ENCODE peak calls at places on chromosomes 3 and 15, in four cellular contexts. L is heart left ventricle, E is IMR-90, J is BJ. X is an unnamed sample.

GRCh38 chr15:84840741-84841429 is 23.7 kb downstream of the ALPK3 start:
- DNase-seq in L (peak; percentile 77), E (peak; percentile 32), J (peak; percentile 19), X (peak; percentile 73)

GRCh38 chr15:58551764-58552504 is 120.1 kb downstream of the LIPC start:
- DNase-seq in L (no peak), E (peak; percentile 96), J (peak; percentile 78), X (peak; percentile 62)

GRCh38 chr3:125433611-125434041 is 58.5 kb upstream of the ZNF148 start:
- DNase-seq in L (no peak), E (no peak), J (no peak), X (peak; percentile 25)

GRCh38 chr15:41507820-41508290 is 5.8 kb downstream of the LTK start:
- DNase-seq in L (peak; percentile 69), E (no peak), J (no peak), X (no peak)

GRCh38 chr3:173004681-173005080 is 136.4 kb downstream of the SPATA16 start:
- DNase-seq in L (no peak), E (no peak), J (no peak), X (no peak)

GRCh38 chr15:79673416-79674123 is 223.2 kb downstream of the MTHFS start:
- DNase-seq in L (no peak), E (peak; percentile 58), J (peak; percentile 27), X (peak; percentile 79)

GRCh38 chr3:168273917-168274316 is 178.2 kb upstream of the GOLIM4 start:
- DNase-seq in L (no peak), E (no peak), J (no peak), X (no peak)

GRCh38 chr3:114490829-114491228 is 197.0 kb downstream of the TIGIT start:
- DNase-seq in L (no peak), E (no peak), J (no peak), X (no peak)

GRCh38 chr3:177778633-177779032 is 581.4 kb upstream of the TBL1XR1 start:
- DNase-seq in L (no peak), E (no peak), J (no peak), X (no peak)

GRCh38 chr3:14725015-14725431 is 50.1 kb downstream of the C3orf20 start:
- DNase-seq in L (no peak), E (peak; percentile 64), J (peak; percentile 88), X (peak; percentile 33)

GRCh38 chr3:186534113-186534669 is 10.0 kb downstream of the CRYGS start:
- DNase-seq in L (no peak), E (no peak), J (no peak), X (no peak)

GRCh38 chr3:55440406-55440708 is 46.7 kb downstream of the WNT5A start:
- DNase-seq in L (no peak), E (no peak), J (no peak), X (no peak)

GRCh38 chr15:41858756-41859155 is 20.1 kb downstream of the PLA2G4B start:
- DNase-seq in L (no peak), E (no peak), J (no peak), X (no peak)

GRCh38 chr15:50879016-50879415 is 29.5 kb upstream of the AP4E1 start:
- DNase-seq in L (no peak), E (no peak), J (no peak), X (no peak)

GRCh38 chr15:58549013-58549779 is 117.4 kb downstream of the LIPC start:
- DNase-seq in L (no peak), E (peak; percentile 74), J (no peak), X (no peak)

GRCh38 chr15:74438696-74439316 is 5.0 kb upstream of the SEMA7A start:
- DNase-seq in L (peak; percentile 83), E (peak; percentile 77), J (no peak), X (peak; percentile 68)

GRCh38 chr15:88257311-88257901 is 867 bp upstream of the NTRK3 start:
- DNase-seq in L (no peak), E (no peak), J (no peak), X (peak; percentile 8)

GRCh38 chr3:32816439-32817194 is 1.2 kb upstream of the TRIM71 start:
- DNase-seq in L (no peak), E (no peak), J (no peak), X (peak; percentile 4)

GRCh38 chr3:69113536-69113935 is 8.9 kb downstream of the LMOD3 start:
- DNase-seq in L (no peak), E (peak; percentile 23), J (no peak), X (peak; percentile 27)

GRCh38 chr3:103513003-103513402 is 1078.2 kb downstream of the ZPLD1 start:
- DNase-seq in L (no peak), E (no peak), J (no peak), X (no peak)

GRCh38 chr3:154931484-154931883 is 148.6 kb upstream of the MME start:
- DNase-seq in L (no peak), E (peak; percentile 79), J (peak; percentile 69), X (no peak)

GRCh38 chr15:79185199-79185598 is 94.6 kb upstream of the RASGRF1 start:
- DNase-seq in L (no peak), E (no peak), J (no peak), X (no peak)

GRCh38 chr3:47404955-47405790 is 24.4 kb downstream of the PTPN23 start:
- DNase-seq in L (no peak), E (no peak), J (no peak), X (peak; percentile 30)

GRCh38 chr15:63502137-63502801 is 2.1 kb upstream of the USP3 start:
- DNase-seq in L (no peak), E (peak; percentile 44), J (no peak), X (peak; percentile 37)

GRCh38 chr15:86772369-86773059 is 692.8 kb downstream of the AGBL1 start:
- DNase-seq in L (no peak), E (no peak), J (no peak), X (no peak)

GRCh38 chr3:45712434-45713110 is 23.4 kb downstream of the SACM1L start:
- DNase-seq in L (no peak), E (no peak), J (no peak), X (no peak)

GRCh38 chr3:45716790-45717336 is 27.7 kb downstream of the SACM1L start:
- DNase-seq in L (no peak), E (peak; percentile 31), J (no peak), X (no peak)

GRCh38 chr3:45706133-45706808 is 17.1 kb downstream of the SACM1L start:
- DNase-seq in L (no peak), E (no peak), J (no peak), X (no peak)

GRCh38 chr3:45715945-45716344 is 26.7 kb downstream of the SACM1L start:
- DNase-seq in L (no peak), E (peak; percentile 58), J (no peak), X (no peak)

DNA sequence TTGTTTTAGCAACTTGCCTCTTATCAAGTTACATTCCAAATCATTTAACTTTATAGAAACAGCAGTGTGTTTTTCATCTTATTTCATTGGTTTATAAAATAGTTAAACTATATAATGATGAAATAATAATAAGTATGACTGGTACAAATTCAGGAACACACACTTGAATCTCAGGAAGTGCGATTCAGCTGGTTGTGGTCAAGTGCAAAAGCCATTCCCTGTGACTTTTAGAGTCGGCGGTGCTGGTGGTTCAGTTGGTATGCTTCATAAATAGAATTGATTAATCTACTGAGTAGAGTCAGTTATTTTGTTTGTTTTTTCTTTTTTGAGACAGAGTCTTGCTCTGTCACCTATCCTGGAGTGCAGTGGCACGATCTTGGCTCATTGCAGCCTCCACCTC is 22.7 kb downstream of the SACM1L start:
- DNase-seq in L (no peak), E (peak; percentile 17), J (no peak), X (no peak)
- H3K36me3 ChIP-seq in L (peaks cover 40% of the 10 kb centered on the region), E (peaks cover 35% of the 10 kb centered on the region), J (no peaks in the 10 kb centered on the region), X (peaks cover 24% of the 10 kb centered on the region)

DNA sequence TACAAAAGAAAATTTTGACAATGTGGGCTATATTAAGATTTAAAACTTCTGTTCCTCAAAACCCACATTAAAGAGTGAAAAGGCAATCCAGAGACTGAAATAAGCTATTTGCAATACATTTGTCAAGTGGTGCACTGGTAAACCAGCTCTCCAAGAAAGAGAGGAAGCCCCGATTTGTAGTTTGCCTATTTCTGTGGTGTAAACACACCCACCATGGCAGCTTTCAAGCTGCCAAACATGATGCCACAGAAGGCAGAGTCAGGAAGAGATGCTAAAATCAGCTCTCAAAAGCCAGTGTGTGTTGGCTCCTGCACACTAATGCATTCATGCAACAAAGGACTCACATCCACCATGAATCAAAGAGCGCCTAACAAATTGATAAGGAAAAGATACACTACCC is 17.5 kb downstream of the RFTN1 start:
- DNase-seq in L (no peak), E (no peak), J (no peak), X (no peak)
- H3K4me3 ChIP-seq in L (no peak overlapping the region), E (no peak overlapping the region), J (no peak overlapping the region), X (no peak overlapping the region)

DNA sequence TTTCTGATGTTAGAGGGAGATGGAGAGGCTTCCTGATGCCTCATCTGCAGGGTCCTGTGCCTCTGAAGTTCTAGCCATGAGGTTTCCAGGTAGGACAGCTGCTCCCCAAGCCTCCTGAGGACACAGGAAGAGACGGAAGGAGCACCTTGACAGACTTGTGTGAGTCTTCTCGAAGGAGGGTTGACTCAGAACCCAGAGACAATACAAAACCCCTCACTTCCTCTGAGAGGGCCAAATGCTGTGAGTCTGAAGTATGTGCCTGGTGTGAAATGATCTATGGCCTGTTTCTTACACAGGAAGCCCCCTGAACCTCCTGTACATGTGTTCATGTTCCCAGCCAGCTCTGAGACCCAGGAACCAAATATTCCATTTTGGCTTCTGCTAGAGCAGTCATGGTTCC is 62.3 kb downstream of the AAGAB start:
- DNase-seq in L (no peak), E (no peak), J (no peak), X (no peak)
- H3K36me3 ChIP-seq in L (peaks cover 20% of the 10 kb centered on the region), E (peaks cover 71% of the 10 kb centered on the region), J (peaks cover 33% of the 10 kb centered on the region), X (peaks cover 84% of the 10 kb centered on the region)

DNA sequence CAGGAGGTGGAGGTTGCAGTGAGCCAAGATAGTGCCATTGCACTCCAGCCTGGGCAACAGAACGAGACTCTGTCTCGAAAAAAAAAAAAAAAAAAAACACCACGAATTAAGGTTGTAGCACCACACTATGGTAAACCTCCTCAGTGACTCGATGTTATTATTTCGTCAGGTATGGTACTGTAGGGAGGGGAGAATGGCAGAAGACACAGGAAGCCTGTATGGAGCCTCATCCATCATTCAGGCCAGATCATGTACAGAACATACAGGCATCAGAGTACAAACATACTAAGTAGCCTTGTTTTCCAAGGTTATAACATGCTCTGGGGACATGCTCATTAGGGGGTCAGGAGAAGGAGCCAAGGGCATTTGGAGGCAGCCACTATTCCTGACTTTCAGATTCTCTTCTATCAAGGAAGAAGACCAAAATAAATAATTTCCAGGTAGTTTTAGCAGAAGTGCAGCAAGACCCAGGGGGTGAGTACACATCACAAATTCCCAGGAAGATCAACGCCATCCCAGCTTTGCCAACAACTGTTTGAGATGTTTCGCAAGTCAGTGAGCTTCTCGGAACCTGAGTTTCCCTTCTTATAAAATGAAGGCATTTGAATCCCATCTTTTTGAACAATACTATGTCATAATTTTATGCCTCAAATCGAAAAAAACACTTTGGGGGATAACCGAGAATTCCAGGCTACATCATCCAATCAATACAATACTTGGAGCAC is 79.8 kb downstream of the FOXP1 start:
- DNase-seq in L (no peak), E (peak; percentile 83), J (peak; percentile 23), X (peak; percentile 54)
- H3K4me3 ChIP-seq in L (no peak overlapping the region), E (peak overlapping the region; percentile 40), J (peak overlapping the region; percentile 2), X (peak overlapping the region; percentile 28)

DNA sequence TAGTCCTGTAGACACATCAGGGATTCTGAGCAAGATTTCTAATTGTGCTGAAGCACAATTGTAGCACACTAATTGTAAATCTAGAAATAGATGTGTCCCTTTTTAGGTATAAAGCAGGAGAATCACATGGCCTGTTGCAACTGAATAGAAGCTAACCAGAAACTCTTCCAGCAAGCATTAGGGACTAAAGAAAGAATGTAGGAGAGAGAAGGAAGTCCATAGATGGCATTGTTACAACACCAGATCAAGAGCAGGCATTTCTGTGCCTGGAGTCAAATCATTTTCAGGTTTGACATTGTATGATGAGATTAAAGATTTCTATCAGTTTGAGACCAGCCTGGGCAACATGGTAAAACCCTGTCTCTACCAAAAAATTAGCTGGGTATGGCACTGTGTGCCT is 27.4 kb downstream of the CALML4 start:
- DNase-seq in L (no peak), E (peak; percentile 61), J (no peak), X (no peak)
- H3K36me3 ChIP-seq in L (peaks cover 60% of the 10 kb centered on the region), E (peaks cover 18% of the 10 kb centered on the region), J (peaks cover 4% of the 10 kb centered on the region), X (peaks cover 35% of the 10 kb centered on the region)

GRCh38 chr3:187899246-187899645 is 154.0 kb upstream of the BCL6 start:
- DNase-seq in L (no peak), E (no peak), J (no peak), X (no peak)
- H3K4me3 ChIP-seq in L (no peak overlapping the region), E (no peak overlapping the region), J (no peak overlapping the region), X (no peak overlapping the region)